ENCODE peak calls at places on chromosomes 4 and X, in six cellular contexts. One of them, this sample, is unnamed.

GRCh38 chrX:23901805-23902204 is 5.9 kb downstream of the APOO start:
- DNase-seq in ascending aorta: peak
- DNase-seq in tibial nerve: peak
- DNase-seq in lower lobe of right lung: no peak
- DNase-seq in brain microvascular endothelial cell: peak
- DNase-seq in adrenal gland: peak
- DNase-seq in this sample: no peak

GRCh38 chrX:112636288-112636687 is 43.5 kb downstream of the LHFPL1 start:
- DNase-seq in ascending aorta: no peak
- DNase-seq in tibial nerve: no peak
- DNase-seq in lower lobe of right lung: no peak
- DNase-seq in brain microvascular endothelial cell: no peak
- DNase-seq in adrenal gland: no peak
- DNase-seq in this sample: no peak

GRCh38 chr4:184306949-184307348 is 89.3 kb upstream of the ENPP6 start:
- DNase-seq in ascending aorta: no peak
- DNase-seq in tibial nerve: no peak
- DNase-seq in lower lobe of right lung: no peak
- DNase-seq in brain microvascular endothelial cell: peak
- DNase-seq in adrenal gland: peak
- DNase-seq in this sample: no peak

GRCh38 chr4:125739760-125740159 is 425.0 kb downstream of the FAT4 start:
- DNase-seq in ascending aorta: no peak
- DNase-seq in tibial nerve: no peak
- DNase-seq in lower lobe of right lung: no peak
- DNase-seq in brain microvascular endothelial cell: peak
- DNase-seq in adrenal gland: peak
- DNase-seq in this sample: no peak

GRCh38 chr4:17690898-17691297 is 76.5 kb downstream of the MED28 start:
- DNase-seq in ascending aorta: no peak
- DNase-seq in tibial nerve: no peak
- DNase-seq in lower lobe of right lung: no peak
- DNase-seq in brain microvascular endothelial cell: no peak
- DNase-seq in adrenal gland: no peak
- DNase-seq in this sample: no peak

GRCh38 chrX:73812256-73812655 is 249.3 kb downstream of the CHIC1 start:
- DNase-seq in ascending aorta: no peak
- DNase-seq in tibial nerve: no peak
- DNase-seq in lower lobe of right lung: no peak
- DNase-seq in brain microvascular endothelial cell: no peak
- DNase-seq in adrenal gland: no peak
- DNase-seq in this sample: no peak

GRCh38 chr4:74618659-74619058 is 173.7 kb downstream of the AREG start:
- DNase-seq in ascending aorta: no peak
- DNase-seq in tibial nerve: no peak
- DNase-seq in lower lobe of right lung: no peak
- DNase-seq in brain microvascular endothelial cell: peak
- DNase-seq in adrenal gland: no peak
- DNase-seq in this sample: no peak

GRCh38 chr4:102625232-102625930 is 124.2 kb downstream of the NFKB1 start:
- DNase-seq in ascending aorta: no peak
- DNase-seq in tibial nerve: no peak
- DNase-seq in lower lobe of right lung: peak
- DNase-seq in brain microvascular endothelial cell: no peak
- DNase-seq in adrenal gland: peak
- DNase-seq in this sample: no peak

GRCh38 chrX:28016823-28017222 is 35.6 kb upstream of the DCAF8L1 start:
- DNase-seq in ascending aorta: no peak
- DNase-seq in tibial nerve: no peak
- DNase-seq in lower lobe of right lung: no peak
- DNase-seq in brain microvascular endothelial cell: no peak
- DNase-seq in adrenal gland: no peak
- DNase-seq in this sample: no peak

GRCh38 chr4:84597450-84597849 is 14.5 kb downstream of the CDS1 start:
- DNase-seq in ascending aorta: no peak
- DNase-seq in tibial nerve: no peak
- DNase-seq in lower lobe of right lung: no peak
- DNase-seq in brain microvascular endothelial cell: no peak
- DNase-seq in adrenal gland: peak
- DNase-seq in this sample: no peak

GRCh38 chrX:72031634-72032033 is 100.1 kb downstream of the RTL5 start:
- DNase-seq in ascending aorta: no peak
- DNase-seq in tibial nerve: no peak
- DNase-seq in lower lobe of right lung: no peak
- DNase-seq in brain microvascular endothelial cell: no peak
- DNase-seq in adrenal gland: no peak
- DNase-seq in this sample: no peak

GRCh38 chr4:124952601-124953000 is 240.1 kb upstream of the ANKRD50 start:
- DNase-seq in ascending aorta: no peak
- DNase-seq in tibial nerve: no peak
- DNase-seq in lower lobe of right lung: no peak
- DNase-seq in brain microvascular endothelial cell: no peak
- DNase-seq in adrenal gland: no peak
- DNase-seq in this sample: no peak

GRCh38 chrX:123803331-123803983 is 56.4 kb upstream of the XIAP start:
- DNase-seq in ascending aorta: no peak
- DNase-seq in tibial nerve: peak
- DNase-seq in lower lobe of right lung: no peak
- DNase-seq in brain microvascular endothelial cell: peak
- DNase-seq in adrenal gland: peak
- DNase-seq in this sample: no peak

GRCh38 chr4:167265231-167265630 is 30.9 kb upstream of the SPOCK3 start:
- DNase-seq in ascending aorta: no peak
- DNase-seq in tibial nerve: no peak
- DNase-seq in lower lobe of right lung: no peak
- DNase-seq in brain microvascular endothelial cell: no peak
- DNase-seq in adrenal gland: no peak
- DNase-seq in this sample: no peak

GRCh38 chr4:2593003-2593402 is 56.6 kb downstream of the FAM193A start:
- DNase-seq in ascending aorta: no peak
- DNase-seq in tibial nerve: no peak
- DNase-seq in lower lobe of right lung: no peak
- DNase-seq in brain microvascular endothelial cell: no peak
- DNase-seq in adrenal gland: no peak
- DNase-seq in this sample: peak

GRCh38 chrX:129823115-129823514 is 20.6 kb downstream of the ZDHHC9 start:
- DNase-seq in ascending aorta: no peak
- DNase-seq in tibial nerve: peak
- DNase-seq in lower lobe of right lung: no peak
- DNase-seq in brain microvascular endothelial cell: no peak
- DNase-seq in adrenal gland: peak
- DNase-seq in this sample: no peak

GRCh38 chr4:25427871-25428270 is 50.8 kb downstream of the ANAPC4 start:
- DNase-seq in ascending aorta: no peak
- DNase-seq in tibial nerve: no peak
- DNase-seq in lower lobe of right lung: no peak
- DNase-seq in brain microvascular endothelial cell: no peak
- DNase-seq in adrenal gland: no peak
- DNase-seq in this sample: no peak

GRCh38 chr4:119490335-119490734 is 138.3 kb downstream of the PDE5A start:
- DNase-seq in ascending aorta: no peak
- DNase-seq in tibial nerve: no peak
- DNase-seq in lower lobe of right lung: no peak
- DNase-seq in brain microvascular endothelial cell: peak
- DNase-seq in adrenal gland: peak
- DNase-seq in this sample: no peak

GRCh38 chr4:153082322-153083301 is 121.6 kb upstream of the TRIM2 start:
- DNase-seq in ascending aorta: no peak
- DNase-seq in tibial nerve: no peak
- DNase-seq in lower lobe of right lung: no peak
- DNase-seq in brain microvascular endothelial cell: no peak
- DNase-seq in adrenal gland: no peak
- DNase-seq in this sample: no peak

GRCh38 chrX:129641941-129642340 is 12.8 kb downstream of the APLN start:
- DNase-seq in ascending aorta: no peak
- DNase-seq in tibial nerve: no peak
- DNase-seq in lower lobe of right lung: no peak
- DNase-seq in brain microvascular endothelial cell: peak
- DNase-seq in adrenal gland: no peak
- DNase-seq in this sample: no peak

GRCh38 chr4:5399790-5400421 is 308.5 kb downstream of the EVC2 start:
- DNase-seq in ascending aorta: no peak
- DNase-seq in tibial nerve: no peak
- DNase-seq in lower lobe of right lung: no peak
- DNase-seq in brain microvascular endothelial cell: peak
- DNase-seq in adrenal gland: peak
- DNase-seq in this sample: no peak

GRCh38 chr4:151690164-151690856 is 70.5 kb downstream of the GATB start:
- DNase-seq in ascending aorta: no peak
- DNase-seq in tibial nerve: no peak
- DNase-seq in lower lobe of right lung: no peak
- DNase-seq in brain microvascular endothelial cell: peak
- DNase-seq in adrenal gland: no peak
- DNase-seq in this sample: no peak

GRCh38 chr4:151688785-151689043 is 72.1 kb downstream of the GATB start:
- DNase-seq in ascending aorta: no peak
- DNase-seq in tibial nerve: no peak
- DNase-seq in lower lobe of right lung: no peak
- DNase-seq in brain microvascular endothelial cell: no peak
- DNase-seq in adrenal gland: no peak
- DNase-seq in this sample: no peak

GRCh38 chr4:151690884-151691283 is 69.9 kb downstream of the GATB start:
- DNase-seq in ascending aorta: no peak
- DNase-seq in tibial nerve: no peak
- DNase-seq in lower lobe of right lung: no peak
- DNase-seq in brain microvascular endothelial cell: no peak
- DNase-seq in adrenal gland: no peak
- DNase-seq in this sample: no peak

GRCh38 chr4:151688003-151688784 is 72.6 kb downstream of the GATB start:
- DNase-seq in ascending aorta: no peak
- DNase-seq in tibial nerve: no peak
- DNase-seq in lower lobe of right lung: no peak
- DNase-seq in brain microvascular endothelial cell: peak
- DNase-seq in adrenal gland: no peak
- DNase-seq in this sample: no peak

DNA sequence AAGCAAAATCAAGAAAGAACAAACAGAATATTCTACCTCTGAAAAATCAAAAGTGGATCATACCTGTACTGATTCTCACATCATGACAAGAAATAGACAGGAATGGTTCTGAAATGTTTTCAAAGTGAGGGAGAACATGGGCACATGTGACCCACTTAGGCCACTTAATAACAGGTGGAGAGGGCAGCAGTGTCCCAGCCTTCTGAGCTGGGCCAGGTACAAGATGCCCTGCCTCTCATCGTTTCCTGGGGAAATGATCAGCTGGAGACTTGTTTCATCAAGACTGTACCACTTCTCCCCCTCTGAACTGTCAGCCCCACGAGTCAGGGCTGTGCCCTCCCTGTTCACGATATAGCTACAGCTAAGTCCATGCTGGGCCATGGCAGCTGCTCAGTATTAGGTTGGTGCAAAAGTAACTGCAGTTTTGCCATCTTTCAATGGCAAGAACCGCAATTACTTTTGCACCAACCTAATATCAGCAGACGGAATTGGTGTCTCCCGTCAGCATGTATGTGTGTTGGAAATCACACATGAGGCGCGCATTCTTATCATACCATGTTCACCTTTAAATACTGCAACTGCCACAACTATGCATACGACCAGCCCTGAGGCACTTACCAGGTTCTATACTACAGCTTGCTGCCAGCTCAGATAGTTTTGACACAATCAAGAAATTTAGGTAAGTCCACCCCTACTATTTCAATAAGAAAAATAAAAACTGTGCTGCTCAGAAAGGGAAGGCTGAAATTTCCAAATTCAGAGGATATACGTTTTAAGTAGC is 71.4 kb downstream of the GATB start:
- DNase-seq in ascending aorta: no peak
- DNase-seq in tibial nerve: no peak
- DNase-seq in lower lobe of right lung: no peak
- DNase-seq in brain microvascular endothelial cell: no peak
- DNase-seq in adrenal gland: no peak
- DNase-seq in this sample: no peak
- H3K27ac ChIP-seq in ascending aorta: no peak
- H3K27ac ChIP-seq in tibial nerve: no peak
- H3K27ac ChIP-seq in lower lobe of right lung: no peak
- H3K27ac ChIP-seq in brain microvascular endothelial cell: no peak
- H3K27ac ChIP-seq in adrenal gland: no peak
- H3K27ac ChIP-seq in this sample: no peak

DNA sequence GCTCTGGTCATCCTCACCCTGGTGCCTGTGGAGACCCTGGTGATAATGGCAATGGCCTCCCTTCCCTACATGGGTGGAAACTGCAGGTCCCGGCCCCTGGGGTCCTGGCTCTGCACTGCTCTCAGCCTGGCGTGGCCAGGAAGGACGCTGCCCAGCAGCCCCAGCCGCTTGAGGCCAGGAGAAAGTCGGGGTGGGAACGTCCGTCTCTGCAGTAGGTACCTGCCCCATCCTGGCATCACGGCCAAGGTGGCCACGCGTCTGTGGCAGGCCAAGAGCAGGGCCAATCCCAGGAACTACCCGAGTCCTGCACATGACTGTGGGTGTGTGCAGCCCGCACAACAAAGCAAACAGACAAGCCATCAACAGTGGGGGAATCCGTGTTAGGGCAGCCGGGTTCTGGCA is 33.8 kb downstream of the FGFRL1 start:
- DNase-seq in ascending aorta: no peak
- DNase-seq in tibial nerve: no peak
- DNase-seq in lower lobe of right lung: peak
- DNase-seq in brain microvascular endothelial cell: no peak
- DNase-seq in adrenal gland: no peak
- DNase-seq in this sample: peak
- TF ChIP-seq CTCF in ascending aorta: no peak
- TF ChIP-seq CTCF in tibial nerve: no peak
- TF ChIP-seq CTCF in lower lobe of right lung: no peak
- TF ChIP-seq CTCF in brain microvascular endothelial cell: no peak
- TF ChIP-seq CTCF in adrenal gland: no peak
- TF ChIP-seq CTCF in this sample: no peak

GRCh38 chrX:69556094-69557011 is 52.2 kb downstream of the NALF2 start:
- DNase-seq in ascending aorta: no peak
- DNase-seq in tibial nerve: no peak
- DNase-seq in lower lobe of right lung: no peak
- DNase-seq in brain microvascular endothelial cell: peak
- DNase-seq in adrenal gland: peak
- DNase-seq in this sample: no peak
- H3K27ac ChIP-seq in ascending aorta: no peak
- H3K27ac ChIP-seq in tibial nerve: no peak
- H3K27ac ChIP-seq in lower lobe of right lung: no peak
- H3K27ac ChIP-seq in brain microvascular endothelial cell: no peak
- H3K27ac ChIP-seq in adrenal gland: peak
- H3K27ac ChIP-seq in this sample: no peak

DNA sequence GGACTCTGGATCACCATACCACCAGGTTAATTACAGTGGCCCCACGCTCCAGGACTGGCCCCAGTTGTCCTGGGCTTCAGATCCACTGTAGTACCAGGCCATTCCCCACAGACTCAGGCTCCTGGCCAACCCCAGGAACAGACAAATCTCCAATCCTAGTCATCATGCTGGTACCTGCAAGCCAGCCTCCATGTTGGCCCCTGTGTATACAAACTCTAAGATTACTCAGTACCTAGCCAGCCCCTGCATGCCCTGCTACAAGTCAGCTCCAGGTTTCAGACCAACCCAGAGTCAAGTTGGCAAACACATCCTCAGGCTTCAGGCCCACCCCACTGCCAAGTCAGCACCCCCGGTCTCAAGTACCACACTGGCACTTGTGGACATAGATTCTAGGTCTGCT is 85.9 kb downstream of the KLF8 start:
- DNase-seq in ascending aorta: no peak
- DNase-seq in tibial nerve: no peak
- DNase-seq in lower lobe of right lung: no peak
- DNase-seq in brain microvascular endothelial cell: no peak
- DNase-seq in adrenal gland: no peak
- DNase-seq in this sample: no peak
- TF ChIP-seq CTCF in ascending aorta: no peak
- TF ChIP-seq CTCF in tibial nerve: no peak
- TF ChIP-seq CTCF in lower lobe of right lung: no peak
- TF ChIP-seq CTCF in brain microvascular endothelial cell: no peak
- TF ChIP-seq CTCF in adrenal gland: no peak
- TF ChIP-seq CTCF in this sample: no peak

GRCh38 chrX:103330601-103331397 is 760 bp downstream of the TCEAL7 start:
- DNase-seq in ascending aorta: no peak
- DNase-seq in tibial nerve: no peak
- DNase-seq in lower lobe of right lung: no peak
- DNase-seq in brain microvascular endothelial cell: no peak
- DNase-seq in adrenal gland: no peak
- DNase-seq in this sample: no peak
- H3K27ac ChIP-seq in ascending aorta: no peak
- H3K27ac ChIP-seq in tibial nerve: peak
- H3K27ac ChIP-seq in lower lobe of right lung: no peak
- H3K27ac ChIP-seq in brain microvascular endothelial cell: no peak
- H3K27ac ChIP-seq in adrenal gland: no peak
- H3K27ac ChIP-seq in this sample: no peak

This sample was measured in upper lobe of right lung.